ENCODE peak calls at places on chromosomes 4 and X, in nine cellular contexts. E is activated T-cell treated with anti-CD3 and anti-CD28 coated beads, Interleukin-2, amount 50 U/mL, for 72 hours; C is aorta; D is Right ventricle myocardium inferior; F is Right ventricle myocardium superior; Y is HCEC 1CT; P is head of caudate nucleus; S is stimulated activated CD4-positive, alpha-beta T cell treated with anti-CD3 and anti-CD28 coated beads, Interleukin-1b, Interleukin-23, amount 100 ng/mL, for 48 hours; G is activated CD8-positive, alpha-beta memory T cell treated with anti-CD3 and anti-CD28 coated beads for 24 hours. V is an unnamed sample.

GRCh38 chrX:13545731-13546130 is 23.7 kb upstream of the EGFL6 start:
- DNase-seq in E (no peak), C (no peak), D (no peak), F (no peak), Y (no peak), P (no peak), S (no peak), G (no peak), V (no peak)

GRCh38 chr4:142085631-142086292 is 449.4 kb downstream of the IL15 start:
- DNase-seq in E (no peak), C (no peak), D (no peak), F (no peak), Y (no peak), P (no peak), S (no peak), G (no peak), V (no peak)

GRCh38 chrX:46626566-46626965 is 53.0 kb downstream of the CHST7 start:
- DNase-seq in E (peak), C (peak), D (no peak), F (no peak), Y (no peak), P (no peak), S (peak), G (no peak), V (peak)

GRCh38 chr4:122899682-122900081 is 22.7 kb downstream of the NUDT6 start:
- DNase-seq in E (no peak), C (no peak), D (no peak), F (no peak), Y (no peak), P (no peak), S (no peak), G (no peak), V (no peak)

GRCh38 chrX:149846789-149847188 is 34.2 kb upstream of the MAGEA8 start:
- DNase-seq in E (no peak), C (no peak), D (no peak), F (no peak), Y (no peak), P (no peak), S (no peak), G (no peak), V (no peak)

GRCh38 chr4:101952985-101953384 is 162.5 kb downstream of the BANK1 start:
- DNase-seq in E (no peak), C (no peak), D (no peak), F (no peak), Y (no peak), P (no peak), S (no peak), G (no peak), V (no peak)

GRCh38 chrX:19372170-19373033 is 28.7 kb downstream of the PDHA1 start:
- DNase-seq in E (peak), C (peak), D (no peak), F (peak), Y (peak), P (peak), S (peak), G (peak), V (peak)

GRCh38 chrX:77143907-77144306 is 303.3 kb upstream of the FGF16 start:
- DNase-seq in E (no peak), C (no peak), D (no peak), F (no peak), Y (no peak), P (no peak), S (no peak), G (no peak), V (no peak)

GRCh38 chrX:13487731-13488505 is 81.5 kb upstream of the EGFL6 start:
- DNase-seq in E (peak), C (no peak), D (no peak), F (no peak), Y (peak), P (peak), S (peak), G (no peak), V (peak)

GRCh38 chr4:100913685-100914084 is 395.9 kb upstream of the EMCN start:
- DNase-seq in E (no peak), C (no peak), D (no peak), F (no peak), Y (no peak), P (no peak), S (no peak), G (no peak), V (no peak)

GRCh38 chr4:32032136-32032672 is 1312.0 kb downstream of the PCDH7 start:
- DNase-seq in E (no peak), C (no peak), D (no peak), F (no peak), Y (no peak), P (no peak), S (no peak), G (no peak), V (no peak)

GRCh38 chr4:7872264-7872771 is 67.3 kb downstream of the AFAP1 start:
- DNase-seq in E (no peak), C (no peak), D (no peak), F (peak), Y (peak), P (no peak), S (no peak), G (peak), V (no peak)

GRCh38 chrX:18573556-18573955 is 98.4 kb downstream of the RS1 start:
- DNase-seq in E (no peak), C (no peak), D (no peak), F (no peak), Y (no peak), P (no peak), S (no peak), G (no peak), V (no peak)